ENCODE peak calls at places on chromosomes 11 and 22, in seven cellular contexts. V is ovary, L is upper lobe of left lung, P is stomach, C is K562, I is sigmoid colon, Z is A549. S is an unnamed sample.

GRCh38 chr11:130671801-130672700 is 223.6 kb downstream of the ADAMTS15 start:
- DNase-seq in C (no peak), V (no peak), Z (no peak), L (no peak), I (peak; percentile 92), P (peak; percentile 49), S (peak; percentile 48)

GRCh38 chr22:27985323-27986275 is 66.5 kb upstream of the PITPNB start:
- DNase-seq in P (peak; percentile 21), L (no peak), C (no peak), I (peak; percentile 21), V (no peak), Z (no peak), S (no peak)

GRCh38 chr11:120527111-120527748 is 15.7 kb downstream of the GRIK4 start:
- DNase-seq in P (no peak), Z (no peak), C (no peak), L (no peak), V (peak; percentile 75), I (no peak), S (no peak)

GRCh38 chr11:45994421-45995341 is 72.2 kb downstream of the LARGE2 start:
- DNase-seq in I (no peak), Z (no peak), P (no peak), L (no peak), V (no peak), C (peak; percentile 97), S (no peak)

GRCh38 chr11:111969344-111969743 is 32.2 kb downstream of the DIXDC1 start:
- DNase-seq in Z (no peak), C (no peak), P (no peak), L (no peak), V (no peak), I (no peak), S (no peak)

GRCh38 chr11:11568651-11569229 is 53.1 kb downstream of the GALNT18 start:
- DNase-seq in P (no peak), Z (no peak), V (no peak), L (no peak), C (no peak), I (peak; percentile 18), S (no peak)

GRCh38 chr11:34075178-34075820 is 23.8 kb downstream of the CAPRIN1 start:
- DNase-seq in Z (no peak), V (no peak), P (no peak), C (no peak), L (no peak), I (no peak), S (no peak)

GRCh38 chr11:107689317-107690202 is 22.3 kb downstream of the SLN start:
- DNase-seq in V (peak; percentile 23), I (peak; percentile 80), P (peak; percentile 82), Z (peak; percentile 34), C (peak; percentile 78), L (peak; percentile 86), S (peak; percentile 95)

GRCh38 chr11:69220581-69221051 is 64.9 kb downstream of the SMIM38 start:
- DNase-seq in P (peak; percentile 25), C (no peak), Z (no peak), I (peak; percentile 54), L (no peak), V (no peak), S (no peak)

GRCh38 chr11:35235944-35236666 is 97.1 kb downstream of the CD44 start:
- DNase-seq in V (no peak), I (no peak), P (peak; percentile 72), C (no peak), Z (peak; percentile 8), L (no peak), S (no peak)

GRCh38 chr22:22802346-22802970 is 85.2 kb upstream of the IGLL5 start:
- DNase-seq in V (no peak), I (no peak), L (no peak), C (peak; percentile 84), P (no peak), Z (no peak), S (no peak)

GRCh38 chr11:115576606-115577005 is 72.4 kb upstream of the CADM1 start:
- DNase-seq in L (no peak), Z (no peak), C (no peak), V (no peak), P (no peak), I (no peak), S (no peak)

GRCh38 chr11:63565728-63566127 is 2.5 kb upstream of the PLAAT2 start:
- DNase-seq in Z (no peak), L (no peak), I (no peak), P (no peak), C (no peak), V (no peak), S (no peak)

GRCh38 chr11:63563201-63564055 is at the start of gene PLAAT2:
- DNase-seq in I (peak; percentile 12), P (no peak), Z (no peak), L (no peak), C (no peak), V (no peak), S (no peak)

GRCh38 chr11:63567044-63567840 is 4.1 kb upstream of the PLAAT2 start:
- DNase-seq in Z (peak; percentile 66), I (peak; percentile 39), L (peak; percentile 51), C (peak; percentile 90), V (peak; percentile 28), P (no peak), S (no peak)

GRCh38 chr11:63564056-63564784 is 1.0 kb upstream of the PLAAT2 start:
- DNase-seq in I (peak; percentile 22), Z (no peak), C (no peak), L (no peak), P (peak; percentile 48), V (no peak), S (no peak)

GRCh38 chr11:63564785-63565350 is 1.7 kb upstream of the PLAAT2 start:
- DNase-seq in C (no peak), L (peak; percentile 82), I (no peak), V (no peak), P (peak; percentile 73), Z (no peak), S (no peak)
- TF ChIP-seq EP300 in C (no peak), L (peak; percentile 83), I (no peak), V (no peak), P (no peak), Z (no peak), S (no peak)

DNA sequence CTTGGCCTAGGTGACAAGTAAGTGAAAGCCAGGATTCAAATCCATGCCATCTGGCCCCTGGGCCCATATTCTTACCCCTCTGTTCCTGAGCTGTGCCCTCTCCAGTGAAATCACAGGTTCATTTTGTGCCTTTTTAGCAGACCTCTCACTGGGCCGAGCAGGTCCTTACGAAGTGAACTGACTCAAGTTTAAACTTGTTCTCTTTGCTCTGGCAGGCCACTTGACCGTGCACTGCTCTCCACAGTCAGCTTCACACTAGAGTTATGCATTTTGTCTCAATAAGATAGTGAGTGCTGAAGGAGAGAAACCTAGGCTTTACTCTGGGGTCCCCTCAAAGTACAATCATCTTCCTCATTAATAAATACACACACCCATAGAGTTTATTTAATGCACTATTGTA is 40.7 kb downstream of the ARFGAP3 start:
- DNase-seq in Z (no peak), L (peak; percentile 62), I (no peak), V (no peak), P (no peak), C (no peak), S (no peak)
- H3K4me1 ChIP-seq in Z (no peaks in the 10 kb centered on the region), L (peaks cover 15% of the 10 kb centered on the region), I (peaks cover 12% of the 10 kb centered on the region), V (peaks cover 1% of the 10 kb centered on the region), P (peaks cover 15% of the 10 kb centered on the region), C (no peaks in the 10 kb centered on the region), S (peaks cover 22% of the 10 kb centered on the region)

DNA sequence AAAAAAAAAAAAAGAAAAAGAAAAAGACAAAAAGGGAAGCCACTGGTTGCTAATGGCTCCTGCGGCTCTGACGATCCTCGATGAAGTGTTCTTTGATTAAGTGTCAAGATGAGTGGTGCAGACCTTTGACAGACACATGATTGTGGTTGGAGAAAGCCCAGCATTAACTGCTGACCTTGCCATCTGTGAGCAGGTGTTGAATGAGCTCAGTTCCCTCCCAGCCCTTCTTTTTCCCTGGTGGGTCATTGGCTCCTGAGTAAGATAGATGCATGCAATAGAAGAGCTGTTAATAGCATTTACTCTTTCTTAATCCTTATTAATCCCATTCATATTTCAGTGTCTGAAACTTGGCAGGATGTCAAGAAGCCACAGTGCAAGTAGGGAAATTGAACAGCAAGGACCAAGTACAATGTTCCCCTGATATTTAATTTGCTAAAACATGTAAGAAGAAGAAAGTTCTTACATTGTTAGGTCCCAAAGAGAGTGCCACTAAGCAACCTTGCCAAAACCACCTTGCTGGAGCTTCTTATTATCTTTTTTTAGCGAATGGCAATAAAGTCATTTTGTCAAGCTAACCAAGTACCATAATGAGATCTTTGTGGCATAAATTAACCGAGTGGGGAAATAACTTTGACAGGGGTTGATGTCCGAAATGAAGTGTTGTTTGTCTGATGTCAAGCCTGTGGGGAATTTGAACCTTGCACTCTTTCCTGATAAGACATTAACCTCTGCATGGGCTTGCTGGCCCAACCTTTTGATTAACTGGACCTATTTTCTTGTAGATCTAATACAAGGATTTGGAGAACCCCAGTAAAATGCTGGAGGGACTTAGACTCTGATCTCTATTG is 113.7 kb downstream of the PTPRJ start:
- DNase-seq in V (no peak), Z (no peak), L (no peak), I (no peak), P (no peak), C (no peak), S (no peak)
- TF ChIP-seq EP300 in V (no peak), Z (no peak), L (no peak), I (no peak), P (no peak), C (no peak), S (no peak)

GRCh38 chr11:65169164-65169641 is 830 bp upstream of the SPDYC start:
- DNase-seq in I (no peak), L (no peak), V (no peak), C (peak; percentile 85), Z (no peak), P (no peak), S (no peak)
- H3K4me1 ChIP-seq in I (no peaks in the 10 kb centered on the region), L (no peaks in the 10 kb centered on the region), V (peaks cover 3% of the 10 kb centered on the region), C (peaks cover 36% of the 10 kb centered on the region), Z (peaks cover 4% of the 10 kb centered on the region), P (peaks cover 5% of the 10 kb centered on the region), S (no peaks in the 10 kb centered on the region)

S was measured in tibial nerve.